ENCODE peak calls at places on chromosome X, in ten cellular contexts. One of them, this sample, is unnamed.
A peak's percentile ranks its signal among the peaks of the same experiment; 100 is the strongest.

GRCh38 chrX:40694833-40695232 is 40.5 kb downstream of the MED14 start:
- DNase-seq in SK-N-DZ: no peak
- DNase-seq in lung: no peak
- DNase-seq in upper lobe of right lung: no peak
- DNase-seq in amygdala: no peak
- DNase-seq in T-cell: no peak
- DNase-seq in HuH-7.5: no peak
- DNase-seq in stimulated activated CD4-positive, alpha-beta T cell treated with anti-CD3 and anti-CD28 coated beads, Interleukin-2, amount 100 ng/mL, for 24 hours: no peak
- DNase-seq in nucleus accumbens: no peak
- DNase-seq in HL-60: no peak
- DNase-seq in this sample: no peak

GRCh38 chrX:119067023-119067739 is 5.6 kb upstream of the CT47C1 start:
- DNase-seq in HuH-7.5: peak; percentile 9
- DNase-seq in amygdala: no peak
- DNase-seq in T-cell: no peak
- DNase-seq in SK-N-DZ: peak; percentile 0
- DNase-seq in lung: peak; percentile 46
- DNase-seq in nucleus accumbens: peak; percentile 26
- DNase-seq in HL-60: no peak
- DNase-seq in upper lobe of right lung: no peak
- DNase-seq in stimulated activated CD4-positive, alpha-beta T cell treated with anti-CD3 and anti-CD28 coated beads, Interleukin-2, amount 100 ng/mL, for 24 hours: peak; percentile 57
- DNase-seq in this sample: peak; percentile 3

GRCh38 chrX:143854006-143854405 is 29.9 kb upstream of the UBE2NL start:
- DNase-seq in T-cell: no peak
- DNase-seq in HL-60: no peak
- DNase-seq in HuH-7.5: no peak
- DNase-seq in stimulated activated CD4-positive, alpha-beta T cell treated with anti-CD3 and anti-CD28 coated beads, Interleukin-2, amount 100 ng/mL, for 24 hours: no peak
- DNase-seq in lung: no peak
- DNase-seq in amygdala: no peak
- DNase-seq in upper lobe of right lung: no peak
- DNase-seq in SK-N-DZ: no peak
- DNase-seq in nucleus accumbens: no peak
- DNase-seq in this sample: no peak

GRCh38 chrX:71466979-71467523 is 65.9 kb upstream of the OGT start:
- DNase-seq in upper lobe of right lung: no peak
- DNase-seq in HuH-7.5: no peak
- DNase-seq in amygdala: no peak
- DNase-seq in nucleus accumbens: no peak
- DNase-seq in T-cell: no peak
- DNase-seq in HL-60: no peak
- DNase-seq in stimulated activated CD4-positive, alpha-beta T cell treated with anti-CD3 and anti-CD28 coated beads, Interleukin-2, amount 100 ng/mL, for 24 hours: no peak
- DNase-seq in lung: no peak
- DNase-seq in SK-N-DZ: no peak
- DNase-seq in this sample: no peak

GRCh38 chrX:109534933-109535332 is 1.7 kb upstream of the NXT2 start:
- DNase-seq in HL-60: no peak
- DNase-seq in HuH-7.5: no peak
- DNase-seq in nucleus accumbens: no peak
- DNase-seq in upper lobe of right lung: no peak
- DNase-seq in SK-N-DZ: no peak
- DNase-seq in stimulated activated CD4-positive, alpha-beta T cell treated with anti-CD3 and anti-CD28 coated beads, Interleukin-2, amount 100 ng/mL, for 24 hours: no peak
- DNase-seq in T-cell: no peak
- DNase-seq in lung: no peak
- DNase-seq in amygdala: no peak
- DNase-seq in this sample: no peak

GRCh38 chrX:30693999-30694650 is 40.9 kb downstream of the GK start:
- DNase-seq in T-cell: no peak
- DNase-seq in amygdala: no peak
- DNase-seq in lung: no peak
- DNase-seq in stimulated activated CD4-positive, alpha-beta T cell treated with anti-CD3 and anti-CD28 coated beads, Interleukin-2, amount 100 ng/mL, for 24 hours: no peak
- DNase-seq in HL-60: no peak
- DNase-seq in upper lobe of right lung: no peak
- DNase-seq in HuH-7.5: no peak
- DNase-seq in nucleus accumbens: no peak
- DNase-seq in SK-N-DZ: no peak
- DNase-seq in this sample: no peak

GRCh38 chrX:148043456-148043855 is 62.3 kb downstream of the FMR1NB start:
- DNase-seq in T-cell: no peak
- DNase-seq in HuH-7.5: no peak
- DNase-seq in nucleus accumbens: no peak
- DNase-seq in SK-N-DZ: no peak
- DNase-seq in HL-60: no peak
- DNase-seq in upper lobe of right lung: no peak
- DNase-seq in amygdala: no peak
- DNase-seq in lung: no peak
- DNase-seq in stimulated activated CD4-positive, alpha-beta T cell treated with anti-CD3 and anti-CD28 coated beads, Interleukin-2, amount 100 ng/mL, for 24 hours: no peak
- DNase-seq in this sample: no peak

GRCh38 chrX:150574824-150575409 is 6.5 kb downstream of the MTM1 start:
- DNase-seq in HuH-7.5: no peak
- DNase-seq in upper lobe of right lung: no peak
- DNase-seq in T-cell: no peak
- DNase-seq in amygdala: no peak
- DNase-seq in nucleus accumbens: no peak
- DNase-seq in SK-N-DZ: no peak
- DNase-seq in lung: no peak
- DNase-seq in stimulated activated CD4-positive, alpha-beta T cell treated with anti-CD3 and anti-CD28 coated beads, Interleukin-2, amount 100 ng/mL, for 24 hours: no peak
- DNase-seq in HL-60: no peak
- DNase-seq in this sample: no peak

GRCh38 chrX:119999087-119999634 is 55.6 kb upstream of the NKAP start:
- DNase-seq in HuH-7.5: no peak
- DNase-seq in SK-N-DZ: no peak
- DNase-seq in stimulated activated CD4-positive, alpha-beta T cell treated with anti-CD3 and anti-CD28 coated beads, Interleukin-2, amount 100 ng/mL, for 24 hours: no peak
- DNase-seq in upper lobe of right lung: no peak
- DNase-seq in T-cell: no peak
- DNase-seq in HL-60: no peak
- DNase-seq in lung: no peak
- DNase-seq in nucleus accumbens: no peak
- DNase-seq in amygdala: no peak
- DNase-seq in this sample: no peak

GRCh38 chrX:45172890-45173289 is 27.8 kb downstream of the DIPK2B start:
- DNase-seq in stimulated activated CD4-positive, alpha-beta T cell treated with anti-CD3 and anti-CD28 coated beads, Interleukin-2, amount 100 ng/mL, for 24 hours: no peak
- DNase-seq in upper lobe of right lung: no peak
- DNase-seq in SK-N-DZ: no peak
- DNase-seq in T-cell: no peak
- DNase-seq in HuH-7.5: no peak
- DNase-seq in amygdala: no peak
- DNase-seq in lung: no peak
- DNase-seq in nucleus accumbens: no peak
- DNase-seq in HL-60: peak; percentile 25
- DNase-seq in this sample: no peak

GRCh38 chrX:46179748-46180147 is 365.5 kb downstream of the ZNF674 start:
- DNase-seq in amygdala: no peak
- DNase-seq in T-cell: no peak
- DNase-seq in nucleus accumbens: no peak
- DNase-seq in upper lobe of right lung: no peak
- DNase-seq in lung: no peak
- DNase-seq in HL-60: no peak
- DNase-seq in HuH-7.5: no peak
- DNase-seq in stimulated activated CD4-positive, alpha-beta T cell treated with anti-CD3 and anti-CD28 coated beads, Interleukin-2, amount 100 ng/mL, for 24 hours: no peak
- DNase-seq in SK-N-DZ: no peak
- DNase-seq in this sample: no peak

GRCh38 chrX:19810370-19810769 is 77.0 kb downstream of the SH3KBP1 start:
- DNase-seq in SK-N-DZ: peak; percentile 83
- DNase-seq in nucleus accumbens: no peak
- DNase-seq in upper lobe of right lung: no peak
- DNase-seq in lung: no peak
- DNase-seq in HuH-7.5: no peak
- DNase-seq in amygdala: no peak
- DNase-seq in HL-60: no peak
- DNase-seq in stimulated activated CD4-positive, alpha-beta T cell treated with anti-CD3 and anti-CD28 coated beads, Interleukin-2, amount 100 ng/mL, for 24 hours: no peak
- DNase-seq in T-cell: no peak
- DNase-seq in this sample: no peak

GRCh38 chrX:87067795-87068194 is 449.8 kb upstream of the KLHL4 start:
- DNase-seq in HL-60: no peak
- DNase-seq in upper lobe of right lung: no peak
- DNase-seq in SK-N-DZ: no peak
- DNase-seq in HuH-7.5: no peak
- DNase-seq in nucleus accumbens: no peak
- DNase-seq in stimulated activated CD4-positive, alpha-beta T cell treated with anti-CD3 and anti-CD28 coated beads, Interleukin-2, amount 100 ng/mL, for 24 hours: no peak
- DNase-seq in amygdala: no peak
- DNase-seq in T-cell: no peak
- DNase-seq in lung: no peak
- DNase-seq in this sample: no peak

GRCh38 chrX:122421434-122422121 is 762.5 kb upstream of the GRIA3 start:
- DNase-seq in amygdala: no peak
- DNase-seq in stimulated activated CD4-positive, alpha-beta T cell treated with anti-CD3 and anti-CD28 coated beads, Interleukin-2, amount 100 ng/mL, for 24 hours: no peak
- DNase-seq in nucleus accumbens: no peak
- DNase-seq in SK-N-DZ: no peak
- DNase-seq in HL-60: no peak
- DNase-seq in HuH-7.5: no peak
- DNase-seq in lung: no peak
- DNase-seq in T-cell: no peak
- DNase-seq in upper lobe of right lung: no peak
- DNase-seq in this sample: no peak

GRCh38 chrX:1657367-1658082 is 42.7 kb downstream of the ASMT start:
- DNase-seq in HuH-7.5: no peak
- DNase-seq in nucleus accumbens: no peak
- DNase-seq in T-cell: peak; percentile 56
- DNase-seq in lung: no peak
- DNase-seq in SK-N-DZ: peak; percentile 68
- DNase-seq in amygdala: no peak
- DNase-seq in upper lobe of right lung: no peak
- DNase-seq in stimulated activated CD4-positive, alpha-beta T cell treated with anti-CD3 and anti-CD28 coated beads, Interleukin-2, amount 100 ng/mL, for 24 hours: peak; percentile 55
- DNase-seq in HL-60: peak; percentile 51
- DNase-seq in this sample: peak; percentile 40